ENCODE peak calls at places on chromosomes 6 and 20, in eight cellular contexts. One of them, this sample, is unnamed. For H3K4me1 and H3K27me3, the result is how much of the 10 kb centered on the place peaks cover.

GRCh38 chr6:57108691-57109090 is 18.7 kb downstream of the ZNF451 start:
- DNase-seq in PC-3: no peak
- DNase-seq in DND-41: no peak
- DNase-seq in CD8-positive, alpha-beta T cell: no peak
- DNase-seq in endodermal cell: no peak
- DNase-seq in CD8-positive, alpha-beta memory T cell: no peak
- DNase-seq in neuronal stem cell: no peak
- DNase-seq in adrenal gland: no peak
- DNase-seq in this sample: no peak

GRCh38 chr6:134706806-134707205 is 243.1 kb downstream of the ALDH8A1 start:
- DNase-seq in PC-3: no peak
- DNase-seq in DND-41: no peak
- DNase-seq in CD8-positive, alpha-beta T cell: no peak
- DNase-seq in endodermal cell: no peak
- DNase-seq in CD8-positive, alpha-beta memory T cell: no peak
- DNase-seq in neuronal stem cell: no peak
- DNase-seq in adrenal gland: no peak
- DNase-seq in this sample: no peak

GRCh38 chr6:31874084-31874670 is 4.6 kb downstream of the SLC44A4 start:
- DNase-seq in PC-3: peak
- DNase-seq in DND-41: no peak
- DNase-seq in CD8-positive, alpha-beta T cell: no peak
- DNase-seq in endodermal cell: no peak
- DNase-seq in CD8-positive, alpha-beta memory T cell: no peak
- DNase-seq in neuronal stem cell: no peak
- DNase-seq in adrenal gland: no peak
- DNase-seq in this sample: no peak

GRCh38 chr20:13422637-13423036 is 201.6 kb downstream of the ISM1 start:
- DNase-seq in PC-3: peak
- DNase-seq in DND-41: no peak
- DNase-seq in CD8-positive, alpha-beta T cell: no peak
- DNase-seq in endodermal cell: no peak
- DNase-seq in CD8-positive, alpha-beta memory T cell: no peak
- DNase-seq in neuronal stem cell: no peak
- DNase-seq in adrenal gland: no peak
- DNase-seq in this sample: no peak

GRCh38 chr20:57264908-57265648 is 1.4 kb downstream of the BMP7 start:
- DNase-seq in PC-3: no peak
- DNase-seq in DND-41: no peak
- DNase-seq in CD8-positive, alpha-beta T cell: no peak
- DNase-seq in endodermal cell: no peak
- DNase-seq in CD8-positive, alpha-beta memory T cell: no peak
- DNase-seq in neuronal stem cell: no peak
- DNase-seq in adrenal gland: no peak
- DNase-seq in this sample: no peak

GRCh38 chr6:157268396-157268795 is 54.9 kb downstream of the TMEM242 start:
- DNase-seq in PC-3: no peak
- DNase-seq in DND-41: no peak
- DNase-seq in CD8-positive, alpha-beta T cell: no peak
- DNase-seq in endodermal cell: peak
- DNase-seq in CD8-positive, alpha-beta memory T cell: no peak
- DNase-seq in neuronal stem cell: no peak
- DNase-seq in adrenal gland: no peak
- DNase-seq in this sample: no peak

GRCh38 chr6:24918641-24919403 is 16.9 kb downstream of the RIPOR2 start:
- DNase-seq in PC-3: no peak
- DNase-seq in DND-41: peak
- DNase-seq in CD8-positive, alpha-beta T cell: no peak
- DNase-seq in endodermal cell: peak
- DNase-seq in CD8-positive, alpha-beta memory T cell: no peak
- DNase-seq in neuronal stem cell: no peak
- DNase-seq in adrenal gland: no peak
- DNase-seq in this sample: no peak

GRCh38 chr20:54356726-54357235 is 118.6 kb upstream of the DOK5 start:
- DNase-seq in PC-3: no peak
- DNase-seq in DND-41: no peak
- DNase-seq in CD8-positive, alpha-beta T cell: no peak
- DNase-seq in endodermal cell: no peak
- DNase-seq in CD8-positive, alpha-beta memory T cell: no peak
- DNase-seq in neuronal stem cell: no peak
- DNase-seq in adrenal gland: no peak
- DNase-seq in this sample: no peak

GRCh38 chr6:116265081-116265829 is 11.4 kb upstream of the TSPYL4 start:
- DNase-seq in PC-3: peak
- DNase-seq in DND-41: no peak
- DNase-seq in CD8-positive, alpha-beta T cell: no peak
- DNase-seq in endodermal cell: no peak
- DNase-seq in CD8-positive, alpha-beta memory T cell: no peak
- DNase-seq in neuronal stem cell: no peak
- DNase-seq in adrenal gland: no peak
- DNase-seq in this sample: no peak

GRCh38 chr20:8360035-8360434 is 228.0 kb downstream of the PLCB1 start:
- DNase-seq in PC-3: no peak
- DNase-seq in DND-41: no peak
- DNase-seq in CD8-positive, alpha-beta T cell: no peak
- DNase-seq in endodermal cell: peak
- DNase-seq in CD8-positive, alpha-beta memory T cell: no peak
- DNase-seq in neuronal stem cell: no peak
- DNase-seq in adrenal gland: no peak
- DNase-seq in this sample: no peak

GRCh38 chr6:18166314-18167007 is 11.2 kb downstream of the KDM1B start:
- DNase-seq in PC-3: peak
- DNase-seq in DND-41: no peak
- DNase-seq in CD8-positive, alpha-beta T cell: no peak
- DNase-seq in endodermal cell: no peak
- DNase-seq in CD8-positive, alpha-beta memory T cell: no peak
- DNase-seq in neuronal stem cell: no peak
- DNase-seq in adrenal gland: no peak
- DNase-seq in this sample: no peak

GRCh38 chr6:20313086-20313485 is 88.6 kb upstream of the E2F3 start:
- DNase-seq in PC-3: no peak
- DNase-seq in DND-41: no peak
- DNase-seq in CD8-positive, alpha-beta T cell: no peak
- DNase-seq in endodermal cell: no peak
- DNase-seq in CD8-positive, alpha-beta memory T cell: no peak
- DNase-seq in neuronal stem cell: no peak
- DNase-seq in adrenal gland: no peak
- DNase-seq in this sample: no peak

GRCh38 chr6:12408752-12409151 is 118.6 kb downstream of the EDN1 start:
- DNase-seq in PC-3: no peak
- DNase-seq in DND-41: no peak
- DNase-seq in CD8-positive, alpha-beta T cell: no peak
- DNase-seq in endodermal cell: no peak
- DNase-seq in CD8-positive, alpha-beta memory T cell: no peak
- DNase-seq in neuronal stem cell: no peak
- DNase-seq in adrenal gland: no peak
- DNase-seq in this sample: no peak

GRCh38 chr6:107805504-107805903 is 18.6 kb downstream of the SCML4 start:
- DNase-seq in PC-3: no peak
- DNase-seq in DND-41: no peak
- DNase-seq in CD8-positive, alpha-beta T cell: no peak
- DNase-seq in endodermal cell: peak
- DNase-seq in CD8-positive, alpha-beta memory T cell: no peak
- DNase-seq in neuronal stem cell: no peak
- DNase-seq in adrenal gland: no peak
- DNase-seq in this sample: no peak
- H3K4me1 ChIP-seq in PC-3: under half
- H3K4me1 ChIP-seq in DND-41: under half
- H3K4me1 ChIP-seq in CD8-positive, alpha-beta T cell: under half
- H3K4me1 ChIP-seq in endodermal cell: under half
- H3K4me1 ChIP-seq in CD8-positive, alpha-beta memory T cell: under half
- H3K4me1 ChIP-seq in neuronal stem cell: under half
- H3K4me1 ChIP-seq in adrenal gland: under half
- H3K4me1 ChIP-seq in this sample: under half

GRCh38 chr20:62561182-62561581 is 81.1 kb upstream of the SLCO4A1 start:
- DNase-seq in PC-3: no peak
- DNase-seq in DND-41: no peak
- DNase-seq in CD8-positive, alpha-beta T cell: no peak
- DNase-seq in endodermal cell: no peak
- DNase-seq in CD8-positive, alpha-beta memory T cell: no peak
- DNase-seq in neuronal stem cell: no peak
- DNase-seq in adrenal gland: no peak
- DNase-seq in this sample: no peak

GRCh38 chr20:62561948-62562347 is 80.4 kb upstream of the SLCO4A1 start:
- DNase-seq in PC-3: no peak
- DNase-seq in DND-41: peak
- DNase-seq in CD8-positive, alpha-beta T cell: no peak
- DNase-seq in endodermal cell: no peak
- DNase-seq in CD8-positive, alpha-beta memory T cell: no peak
- DNase-seq in neuronal stem cell: no peak
- DNase-seq in adrenal gland: no peak
- DNase-seq in this sample: no peak

GRCh38 chr20:62557999-62558408 is 82.2 kb upstream of the GATA5 start:
- DNase-seq in PC-3: no peak
- DNase-seq in DND-41: no peak
- DNase-seq in CD8-positive, alpha-beta T cell: no peak
- DNase-seq in endodermal cell: no peak
- DNase-seq in CD8-positive, alpha-beta memory T cell: no peak
- DNase-seq in neuronal stem cell: no peak
- DNase-seq in adrenal gland: no peak
- DNase-seq in this sample: no peak

GRCh38 chr20:62558779-62559178 is 83.0 kb upstream of the GATA5 start:
- DNase-seq in PC-3: no peak
- DNase-seq in DND-41: no peak
- DNase-seq in CD8-positive, alpha-beta T cell: no peak
- DNase-seq in endodermal cell: no peak
- DNase-seq in CD8-positive, alpha-beta memory T cell: no peak
- DNase-seq in neuronal stem cell: no peak
- DNase-seq in adrenal gland: no peak
- DNase-seq in this sample: no peak

DNA sequence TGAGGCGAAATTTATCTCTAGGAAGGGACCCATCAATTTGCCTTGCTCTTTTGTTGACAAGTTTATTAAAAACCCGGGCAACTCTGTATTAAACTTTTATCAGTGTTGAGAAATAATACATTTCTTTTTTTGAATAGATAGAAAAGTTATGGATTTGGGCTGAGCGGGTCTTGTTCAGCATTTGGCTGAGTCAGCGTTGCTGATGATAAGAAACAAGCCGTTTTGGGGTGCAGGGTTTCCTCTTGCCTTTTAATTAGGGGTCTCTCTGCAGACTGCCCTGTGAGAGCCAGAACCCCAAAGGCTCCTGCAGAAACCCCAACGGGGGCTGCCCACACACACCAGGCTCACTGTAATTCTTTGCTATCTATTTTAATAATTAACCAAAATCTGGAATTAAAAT is 82.1 kb upstream of the SLCO4A1 start:
- DNase-seq in PC-3: no peak
- DNase-seq in DND-41: no peak
- DNase-seq in CD8-positive, alpha-beta T cell: no peak
- DNase-seq in endodermal cell: no peak
- DNase-seq in CD8-positive, alpha-beta memory T cell: no peak
- DNase-seq in neuronal stem cell: no peak
- DNase-seq in adrenal gland: no peak
- DNase-seq in this sample: no peak
- H3K27me3 ChIP-seq in PC-3: under half
- H3K27me3 ChIP-seq in DND-41: under half
- H3K27me3 ChIP-seq in CD8-positive, alpha-beta T cell: under half
- H3K27me3 ChIP-seq in endodermal cell: under half
- H3K27me3 ChIP-seq in CD8-positive, alpha-beta memory T cell: under half
- H3K27me3 ChIP-seq in neuronal stem cell: half or more
- H3K27me3 ChIP-seq in adrenal gland: under half
- H3K27me3 ChIP-seq in this sample: under half

DNA sequence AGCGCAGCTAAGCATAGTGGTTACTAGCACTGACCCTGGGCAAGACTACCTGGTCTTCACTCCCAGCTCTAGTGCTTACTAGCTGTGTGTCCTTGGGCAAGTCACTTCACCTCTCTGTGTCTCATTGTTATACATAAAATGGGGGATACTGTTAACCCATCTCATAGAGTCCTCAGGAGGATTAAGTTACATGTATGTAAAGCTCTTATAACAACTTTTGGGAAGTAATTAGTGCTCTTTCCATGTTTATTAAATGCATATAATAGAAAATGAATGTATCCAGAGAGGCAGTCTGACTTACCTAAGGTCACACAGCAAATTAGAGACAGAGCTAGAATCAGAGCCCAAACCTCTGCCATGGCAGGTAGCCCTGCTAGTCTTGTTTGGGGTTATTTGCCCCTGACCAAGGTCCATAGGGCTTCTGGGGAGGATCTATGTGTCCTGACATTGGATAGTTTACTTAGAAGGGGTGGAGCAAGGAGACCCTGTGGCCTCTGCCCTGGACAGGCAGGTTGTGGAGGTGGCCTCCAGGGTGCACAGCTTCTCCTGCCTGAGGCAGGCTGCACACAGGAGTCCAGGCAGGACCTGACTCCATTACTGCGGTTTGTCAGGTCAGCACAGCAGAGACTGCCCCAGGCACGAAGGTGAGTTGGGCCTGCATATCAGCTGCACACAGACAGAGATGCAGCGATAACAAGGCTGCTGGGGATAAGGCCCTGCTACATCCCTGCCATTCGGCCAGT is 8.4 kb upstream of the MAPK13 start:
- DNase-seq in PC-3: no peak
- DNase-seq in DND-41: no peak
- DNase-seq in CD8-positive, alpha-beta T cell: no peak
- DNase-seq in endodermal cell: no peak
- DNase-seq in CD8-positive, alpha-beta memory T cell: no peak
- DNase-seq in neuronal stem cell: no peak
- DNase-seq in adrenal gland: no peak
- DNase-seq in this sample: no peak
- H3K4me1 ChIP-seq in PC-3: under half
- H3K4me1 ChIP-seq in DND-41: under half
- H3K4me1 ChIP-seq in CD8-positive, alpha-beta T cell: half or more
- H3K4me1 ChIP-seq in endodermal cell: under half
- H3K4me1 ChIP-seq in CD8-positive, alpha-beta memory T cell: half or more
- H3K4me1 ChIP-seq in neuronal stem cell: under half
- H3K4me1 ChIP-seq in adrenal gland: under half
- H3K4me1 ChIP-seq in this sample: half or more

DNA sequence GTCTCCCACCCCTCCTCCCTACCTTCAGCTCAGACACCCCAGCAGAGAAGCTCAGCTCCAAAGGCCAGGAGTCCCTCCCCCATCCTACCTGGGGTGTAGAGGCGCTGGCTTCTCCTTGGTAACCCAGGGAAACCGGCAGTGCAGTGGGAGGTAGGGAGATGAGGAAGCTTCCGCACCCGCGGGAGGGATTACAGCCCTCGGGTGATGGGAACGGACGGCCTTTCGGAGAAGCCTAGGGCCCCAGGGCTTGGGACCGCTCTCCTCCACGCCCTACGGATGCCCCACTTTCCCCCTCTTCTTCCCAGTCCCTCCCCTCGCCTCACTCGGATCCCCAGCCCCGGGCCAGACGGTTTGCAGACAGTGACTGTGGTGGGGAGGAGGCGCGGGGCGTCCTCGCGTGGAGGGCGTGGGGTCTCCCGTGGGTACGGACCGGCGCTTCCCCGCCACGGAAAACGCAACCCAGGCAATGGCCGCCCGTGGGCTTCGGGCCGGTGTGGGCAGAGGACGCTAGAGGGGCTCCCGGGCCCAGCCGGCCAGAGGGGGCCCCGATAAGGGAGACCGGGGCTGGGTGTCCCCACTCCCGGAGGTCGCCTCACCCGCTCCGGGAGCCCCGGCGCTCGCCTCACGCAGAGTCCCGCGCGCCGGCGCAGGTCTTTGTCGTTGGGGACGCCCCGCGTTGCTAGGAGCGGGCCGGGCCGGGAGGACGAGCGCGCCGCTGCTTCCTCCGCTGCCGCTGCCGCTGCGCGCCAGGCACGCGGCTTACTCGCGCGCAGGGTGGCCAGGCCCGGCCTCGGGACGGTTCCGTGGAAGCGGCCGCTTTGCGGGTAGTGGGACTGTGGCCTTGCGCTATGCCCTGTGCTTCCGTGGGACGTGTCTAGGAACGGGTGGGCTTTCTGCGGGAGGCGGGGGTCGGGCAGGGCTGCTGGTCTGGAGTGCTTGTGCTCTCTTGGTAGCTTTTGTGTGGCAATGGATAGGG is 15.8 kb downstream of the AARS2 start:
- DNase-seq in PC-3: peak
- DNase-seq in DND-41: no peak
- DNase-seq in CD8-positive, alpha-beta T cell: peak
- DNase-seq in endodermal cell: peak
- DNase-seq in CD8-positive, alpha-beta memory T cell: peak
- DNase-seq in neuronal stem cell: peak
- DNase-seq in adrenal gland: peak
- DNase-seq in this sample: no peak
- H3K27me3 ChIP-seq in PC-3: under half
- H3K27me3 ChIP-seq in DND-41: under half
- H3K27me3 ChIP-seq in CD8-positive, alpha-beta T cell: under half
- H3K27me3 ChIP-seq in endodermal cell: half or more
- H3K27me3 ChIP-seq in CD8-positive, alpha-beta memory T cell: under half
- H3K27me3 ChIP-seq in neuronal stem cell: under half
- H3K27me3 ChIP-seq in adrenal gland: under half
- H3K27me3 ChIP-seq in this sample: under half